ENCODE peak calls at places on chromosomes 1 and 21, in six cellular contexts. U is HAP-1, V is WERI-Rb-1, Z is SK-N-SH, P is BJ, G is Panc1. M is an unnamed sample. For H3K27me3, the result is how much of the 10 kb centered on the place peaks cover.

GRCh38 chr1:246302251-246302625 is 204.8 kb downstream of the SMYD3 start:
- DNase-seq in U (no peak), V (no peak), Z (no peak), P (no peak), G (no peak), M (no peak)

GRCh38 chr1:95953005-95953404 is 719.0 kb downstream of the RWDD3 start:
- DNase-seq in U (peak), V (peak), Z (peak), P (no peak), G (no peak), M (no peak)

GRCh38 chr1:5939268-5940060 is 52.8 kb downstream of the NPHP4 start:
- DNase-seq in U (peak), V (no peak), Z (no peak), P (no peak), G (no peak), M (peak)

GRCh38 chr1:19113362-19114092 is 96.5 kb downstream of the UBR4 start:
- DNase-seq in U (no peak), V (peak), Z (peak), P (no peak), G (peak), M (peak)

GRCh38 chr1:162930532-162931438 is 69.8 kb upstream of the CCDC190 start:
- DNase-seq in U (no peak), V (no peak), Z (no peak), P (no peak), G (no peak), M (no peak)

GRCh38 chr21:16797530-16797929 is 715.3 kb upstream of the CXADR start:
- DNase-seq in U (peak), V (no peak), Z (no peak), P (no peak), G (no peak), M (no peak)

GRCh38 chr1:178489399-178489798 is 7.4 kb downstream of the CLEC20A start:
- DNase-seq in U (no peak), V (no peak), Z (no peak), P (no peak), G (no peak), M (no peak)

GRCh38 chr21:32889596-32889995 is 118.0 kb upstream of the PAXBP1 start:
- DNase-seq in U (no peak), V (no peak), Z (no peak), P (no peak), G (no peak), M (peak)

GRCh38 chr21:38266732-38267131 is 9.9 kb downstream of the KCNJ15 start:
- DNase-seq in U (no peak), V (no peak), Z (no peak), P (no peak), G (no peak), M (peak)

GRCh38 chr1:212814989-212815388 is 23.3 kb downstream of the TATDN3 start:
- DNase-seq in U (no peak), V (peak), Z (peak), P (no peak), G (no peak), M (no peak)

GRCh38 chr1:87017994-87018672 is 103.7 kb downstream of the HS2ST1 start:
- DNase-seq in U (no peak), V (no peak), Z (no peak), P (peak), G (no peak), M (no peak)

GRCh38 chr1:64543831-64544230 is 73.9 kb downstream of the CACHD1 start:
- DNase-seq in U (no peak), V (no peak), Z (no peak), P (no peak), G (no peak), M (no peak)

GRCh38 chr21:28712396-28712795 is 280.3 kb downstream of the LTN1 start:
- DNase-seq in U (no peak), V (no peak), Z (no peak), P (no peak), G (no peak), M (no peak)

GRCh38 chr21:42862774-42863503 is 16.4 kb downstream of the WDR4 start:
- DNase-seq in U (no peak), V (no peak), Z (peak), P (no peak), G (no peak), M (peak)

GRCh38 chr1:245673920-245674414 is 519.2 kb downstream of the KIF26B start:
- DNase-seq in U (no peak), V (no peak), Z (no peak), P (no peak), G (no peak), M (peak)

GRCh38 chr1:169146536-169147214 is 40.2 kb downstream of the ATP1B1 start:
- DNase-seq in U (no peak), V (no peak), Z (no peak), P (no peak), G (no peak), M (no peak)

GRCh38 chr1:175818929-175819328 is 75.5 kb upstream of the TNR start:
- DNase-seq in U (no peak), V (no peak), Z (no peak), P (no peak), G (no peak), M (no peak)

GRCh38 chr1:22327411-22327810 is 124.2 kb upstream of the ZBTB40 start:
- DNase-seq in U (no peak), V (no peak), Z (no peak), P (no peak), G (no peak), M (no peak)

GRCh38 chr1:27868932-27869718 is 3.2 kb upstream of the THEMIS2 start:
- DNase-seq in U (no peak), V (no peak), Z (no peak), P (no peak), G (no peak), M (no peak)

GRCh38 chr1:19949016-19949415 is 25.6 kb upstream of the PLA2G2E start:
- DNase-seq in U (no peak), V (no peak), Z (no peak), P (peak), G (peak), M (peak)

GRCh38 chr1:226424228-226425003 is 16.5 kb upstream of the PARP1 start:
- DNase-seq in U (peak), V (no peak), Z (peak), P (no peak), G (no peak), M (peak)

GRCh38 chr1:46512135-46512791 is 22.6 kb downstream of the DMBX1 start:
- DNase-seq in U (no peak), V (no peak), Z (no peak), P (no peak), G (no peak), M (no peak)
- H3K27me3 ChIP-seq in U (under half), V (under half), Z (under half), P (under half), G (under half), M (under half)

DNA sequence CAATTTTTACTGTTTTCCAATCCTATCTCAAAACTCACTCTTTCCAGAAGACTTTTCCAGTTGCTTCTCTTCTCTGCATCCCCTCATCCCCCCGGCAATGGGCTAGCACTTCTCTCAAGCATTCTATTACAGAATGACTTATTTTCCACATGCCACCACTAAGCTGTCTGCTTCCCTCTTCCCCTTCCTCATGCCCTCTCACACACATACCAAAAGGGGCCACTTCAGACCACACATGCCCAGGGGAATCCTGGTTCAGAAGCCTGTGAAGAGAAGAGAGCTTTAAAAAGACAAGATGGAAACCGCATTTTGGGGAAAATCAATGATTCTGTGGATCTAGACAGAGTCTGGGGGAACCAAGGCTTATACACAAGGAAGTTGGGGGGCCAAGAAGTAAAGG is 8.4 kb upstream of the LORICRIN start:
- DNase-seq in U (no peak), V (no peak), Z (no peak), P (no peak), G (no peak), M (no peak)
- H3K27me3 ChIP-seq in U (under half), V (under half), Z (under half), P (under half), G (under half), M (under half)

DNA sequence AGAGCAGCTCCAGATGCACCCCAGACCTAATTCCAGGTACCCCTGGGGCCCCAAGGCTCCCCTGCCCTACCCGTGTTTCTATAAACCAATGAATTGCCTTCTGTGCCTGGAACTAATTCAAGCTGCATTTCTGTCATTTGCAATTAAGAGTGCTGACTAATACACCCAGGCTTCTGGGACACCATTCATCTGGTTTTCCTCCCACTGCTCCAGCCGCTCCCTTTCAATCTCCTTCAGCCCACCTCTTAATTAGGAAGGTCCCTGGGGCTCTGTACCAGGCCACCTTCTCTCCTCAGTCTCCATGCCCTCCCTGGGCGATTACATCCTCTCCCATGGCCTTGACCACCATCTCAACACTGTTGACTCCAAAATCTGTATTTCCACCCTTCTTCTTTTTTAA is 9.4 kb upstream of the GJB3 start:
- DNase-seq in U (no peak), V (no peak), Z (no peak), P (no peak), G (no peak), M (no peak)
- H3K27me3 ChIP-seq in U (under half), V (half or more), Z (under half), P (under half), G (under half), M (under half)

GRCh38 chr1:234320069-234320468 is 53.2 kb upstream of the COA6 start:
- DNase-seq in U (no peak), V (no peak), Z (no peak), P (no peak), G (no peak), M (no peak)
- H3K27me3 ChIP-seq in U (under half), V (half or more), Z (under half), P (under half), G (under half), M (under half)

DNA sequence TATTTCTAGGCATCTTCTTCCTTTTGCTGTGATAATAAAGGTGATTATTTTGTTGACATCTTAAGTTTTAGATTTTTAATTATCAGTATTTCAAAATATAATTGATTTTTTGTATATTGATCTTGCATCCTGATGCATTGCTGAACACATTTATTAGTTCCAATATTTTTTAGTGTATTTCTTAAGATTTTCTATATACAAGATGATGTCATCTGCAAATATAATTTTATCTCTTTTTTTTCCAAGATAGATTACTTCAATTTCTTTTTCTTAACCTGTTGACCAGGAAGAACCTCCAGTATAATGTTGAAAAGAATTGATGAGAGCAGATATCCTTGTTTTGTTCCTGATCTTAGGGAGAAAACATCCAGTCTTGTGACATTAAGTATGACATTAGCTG is 54.8 kb upstream of the LRRN2 start:
- DNase-seq in U (no peak), V (no peak), Z (no peak), P (no peak), G (no peak), M (no peak)
- H3K27me3 ChIP-seq in U (under half), V (under half), Z (under half), P (under half), G (under half), M (under half)

DNA sequence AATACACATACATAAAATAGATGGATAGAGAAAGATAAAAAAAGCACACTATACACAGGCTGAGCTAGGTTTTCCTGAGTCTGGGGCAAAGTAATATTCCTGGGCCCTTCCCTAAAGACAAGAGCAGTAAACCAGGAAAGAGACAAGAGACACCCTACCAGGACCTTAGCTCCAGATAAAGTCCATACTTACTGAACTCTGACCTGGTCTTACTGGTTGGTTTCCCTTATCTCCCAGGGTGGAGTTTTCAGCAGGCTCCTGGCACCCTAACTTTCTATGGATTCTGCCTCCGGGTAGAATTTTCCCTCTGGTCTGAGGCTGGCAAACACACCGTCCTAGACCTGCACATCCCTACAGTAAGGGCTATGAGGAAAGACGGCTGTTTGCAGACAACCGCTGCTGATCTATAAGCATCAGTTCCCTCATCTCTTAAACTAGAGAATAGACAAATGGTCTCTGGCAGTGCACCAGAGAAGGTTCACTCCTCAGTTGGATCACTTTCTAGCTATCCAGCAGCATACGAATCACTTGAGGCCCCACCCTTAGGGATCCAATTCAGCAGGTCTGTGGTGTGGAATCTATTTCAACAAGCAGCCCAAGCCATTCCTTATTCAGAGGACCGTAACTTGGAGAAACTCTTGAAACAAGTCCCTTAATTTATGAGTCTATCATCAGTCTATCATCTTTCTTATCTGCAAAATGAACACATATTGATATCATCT is 52.0 kb downstream of the ARHGEF11 start:
- DNase-seq in U (no peak), V (no peak), Z (no peak), P (no peak), G (no peak), M (peak)
- H3K27me3 ChIP-seq in U (under half), V (under half), Z (under half), P (under half), G (under half), M (under half)

GRCh38 chr1:46529031-46529630 is 22.3 kb downstream of the KNCN start:
- DNase-seq in U (no peak), V (peak), Z (no peak), P (no peak), G (no peak), M (peak)
- H3K27me3 ChIP-seq in U (under half), V (under half), Z (under half), P (under half), G (under half), M (under half)

DNA sequence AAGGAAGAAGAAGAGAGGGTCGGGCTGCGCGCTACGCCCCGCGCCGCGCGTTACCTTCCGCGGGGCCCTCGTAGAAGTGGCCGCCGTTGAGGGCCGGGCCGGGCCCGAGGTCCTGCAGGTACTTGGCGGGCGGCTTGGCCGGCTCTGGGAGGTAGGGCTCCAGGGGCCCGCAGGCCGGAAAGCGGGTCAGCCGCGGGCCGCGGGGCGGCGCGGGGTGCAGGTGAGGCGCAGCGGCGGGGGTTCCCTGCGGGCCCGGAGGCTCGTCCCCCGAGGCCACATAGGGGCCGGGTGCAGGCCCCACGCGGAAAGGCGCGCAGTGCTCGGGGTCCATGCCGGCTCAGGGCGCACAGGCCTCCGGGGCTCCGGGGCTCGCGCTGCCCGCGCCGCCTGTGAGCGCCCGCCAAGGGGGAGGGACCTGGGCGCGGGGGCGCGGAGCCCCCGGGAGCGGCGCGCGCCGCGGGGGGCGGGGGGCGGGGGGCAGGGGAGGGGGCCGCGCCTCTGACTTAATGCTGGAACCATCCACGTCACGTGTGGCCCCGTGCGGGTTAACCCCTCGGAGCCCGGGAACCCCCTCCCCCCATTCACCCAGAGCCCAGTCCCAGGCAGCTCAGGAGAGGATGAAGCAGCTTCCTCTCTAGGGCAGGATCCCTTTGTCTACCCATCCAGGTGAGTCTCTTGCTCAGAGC is at the start of gene ALX3:
- DNase-seq in U (no peak), V (no peak), Z (no peak), P (no peak), G (no peak), M (no peak)
- H3K27me3 ChIP-seq in U (half or more), V (under half), Z (under half), P (under half), G (under half), M (under half)

M was measured in bronchial epithelial cell.